ENCODE peak calls at places on chromosomes 6 and 20, in seven cellular contexts. One of them, this sample, is unnamed.

GRCh38 chr6:41201784-41202181 is 834 bp upstream of the TREML2 start:
- DNase-seq in ovary: no peak
- DNase-seq in body of pancreas: no peak
- DNase-seq in GM12891: no peak
- DNase-seq in lower leg skin: no peak
- DNase-seq in endothelial cell of umbilical vein: no peak
- DNase-seq in A549: no peak
- DNase-seq in this sample: no peak

GRCh38 chr20:3911956-3912355 is 22.8 kb downstream of the PANK2 start:
- DNase-seq in ovary: no peak
- DNase-seq in GM12891: no peak
- DNase-seq in A549: no peak
- DNase-seq in endothelial cell of umbilical vein: no peak
- DNase-seq in body of pancreas: no peak
- DNase-seq in lower leg skin: peak
- DNase-seq in this sample: no peak

GRCh38 chr6:399785-400517 is 8.4 kb downstream of the IRF4 start:
- DNase-seq in body of pancreas: no peak
- DNase-seq in lower leg skin: no peak
- DNase-seq in endothelial cell of umbilical vein: no peak
- DNase-seq in A549: no peak
- DNase-seq in GM12891: no peak
- DNase-seq in ovary: no peak
- DNase-seq in this sample: no peak

GRCh38 chr20:14521016-14521415 is 183.6 kb upstream of the FLRT3 start:
- DNase-seq in body of pancreas: no peak
- DNase-seq in GM12891: no peak
- DNase-seq in A549: no peak
- DNase-seq in endothelial cell of umbilical vein: no peak
- DNase-seq in ovary: no peak
- DNase-seq in lower leg skin: no peak
- DNase-seq in this sample: no peak

GRCh38 chr6:157227202-157228166 is 95.8 kb downstream of the TMEM242 start:
- DNase-seq in body of pancreas: no peak
- DNase-seq in endothelial cell of umbilical vein: peak
- DNase-seq in ovary: no peak
- DNase-seq in lower leg skin: peak
- DNase-seq in A549: peak
- DNase-seq in GM12891: no peak
- DNase-seq in this sample: no peak

GRCh38 chr6:33490621-33491020 is 36.2 kb downstream of the ZBTB9 start:
- DNase-seq in lower leg skin: peak
- DNase-seq in GM12891: no peak
- DNase-seq in ovary: no peak
- DNase-seq in body of pancreas: no peak
- DNase-seq in endothelial cell of umbilical vein: no peak
- DNase-seq in A549: no peak
- DNase-seq in this sample: no peak

GRCh38 chr6:79672631-79673065 is 41.5 kb downstream of the SH3BGRL2 start:
- DNase-seq in lower leg skin: no peak
- DNase-seq in body of pancreas: no peak
- DNase-seq in endothelial cell of umbilical vein: peak
- DNase-seq in ovary: no peak
- DNase-seq in A549: peak
- DNase-seq in GM12891: no peak
- DNase-seq in this sample: no peak

GRCh38 chr6:134247271-134247833 is 70.6 kb downstream of the SGK1 start:
- DNase-seq in ovary: no peak
- DNase-seq in lower leg skin: no peak
- DNase-seq in A549: no peak
- DNase-seq in endothelial cell of umbilical vein: no peak
- DNase-seq in body of pancreas: no peak
- DNase-seq in GM12891: peak
- DNase-seq in this sample: no peak

DNA sequence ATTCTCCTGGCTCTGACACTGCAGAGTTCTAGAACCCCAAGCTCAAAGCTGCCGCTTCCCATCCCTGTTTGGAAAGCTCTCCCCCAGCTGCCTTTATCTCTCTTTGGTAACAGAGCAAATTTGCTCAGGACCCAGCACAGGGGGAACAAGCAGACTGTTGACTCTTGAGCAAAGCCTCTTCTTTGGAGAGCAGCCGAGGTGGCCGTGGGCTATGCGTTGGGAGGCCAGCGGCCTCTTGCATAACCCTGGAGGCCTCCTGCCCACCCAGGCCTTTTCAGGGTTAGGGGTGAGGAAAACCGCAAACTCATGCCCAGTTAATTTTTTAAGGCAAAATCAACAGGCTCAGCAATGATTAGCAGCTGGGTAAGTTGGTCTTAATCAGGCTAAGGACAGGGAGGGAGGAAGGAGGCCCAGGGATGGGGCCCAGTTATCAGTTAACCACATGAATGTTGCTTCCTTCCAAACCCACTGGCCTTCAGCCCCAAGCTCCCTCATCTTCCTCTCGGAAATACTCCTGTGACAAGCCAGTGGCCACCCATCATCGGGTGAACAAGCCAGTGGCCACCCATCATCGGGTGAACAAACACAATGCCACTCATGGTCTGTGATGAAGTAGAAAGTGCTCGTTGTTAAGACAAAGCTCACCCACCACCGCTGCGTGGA is 39.2 kb downstream of the HNF4A start:
- DNase-seq in lower leg skin: no peak
- DNase-seq in body of pancreas: no peak
- DNase-seq in ovary: peak
- DNase-seq in endothelial cell of umbilical vein: no peak
- DNase-seq in A549: no peak
- DNase-seq in GM12891: no peak
- DNase-seq in this sample: no peak
- TF ChIP-seq POLR2A in lower leg skin: no peak
- TF ChIP-seq POLR2A in body of pancreas: no peak
- TF ChIP-seq POLR2A in ovary: no peak
- TF ChIP-seq POLR2A in endothelial cell of umbilical vein: no peak
- TF ChIP-seq POLR2A in A549: no peak
- TF ChIP-seq POLR2A in GM12891: no peak
- TF ChIP-seq POLR2A in this sample: no peak

GRCh38 chr6:125956506-125957390 is at the start of gene HINT3:
- DNase-seq in body of pancreas: peak
- DNase-seq in ovary: peak
- DNase-seq in A549: peak
- DNase-seq in endothelial cell of umbilical vein: peak
- DNase-seq in lower leg skin: peak
- DNase-seq in GM12891: peak
- DNase-seq in this sample: peak
- TF ChIP-seq POLR2A in body of pancreas: peak
- TF ChIP-seq POLR2A in ovary: peak
- TF ChIP-seq POLR2A in A549: no peak
- TF ChIP-seq POLR2A in endothelial cell of umbilical vein: peak
- TF ChIP-seq POLR2A in lower leg skin: peak
- TF ChIP-seq POLR2A in GM12891: no peak
- TF ChIP-seq POLR2A in this sample: peak

DNA sequence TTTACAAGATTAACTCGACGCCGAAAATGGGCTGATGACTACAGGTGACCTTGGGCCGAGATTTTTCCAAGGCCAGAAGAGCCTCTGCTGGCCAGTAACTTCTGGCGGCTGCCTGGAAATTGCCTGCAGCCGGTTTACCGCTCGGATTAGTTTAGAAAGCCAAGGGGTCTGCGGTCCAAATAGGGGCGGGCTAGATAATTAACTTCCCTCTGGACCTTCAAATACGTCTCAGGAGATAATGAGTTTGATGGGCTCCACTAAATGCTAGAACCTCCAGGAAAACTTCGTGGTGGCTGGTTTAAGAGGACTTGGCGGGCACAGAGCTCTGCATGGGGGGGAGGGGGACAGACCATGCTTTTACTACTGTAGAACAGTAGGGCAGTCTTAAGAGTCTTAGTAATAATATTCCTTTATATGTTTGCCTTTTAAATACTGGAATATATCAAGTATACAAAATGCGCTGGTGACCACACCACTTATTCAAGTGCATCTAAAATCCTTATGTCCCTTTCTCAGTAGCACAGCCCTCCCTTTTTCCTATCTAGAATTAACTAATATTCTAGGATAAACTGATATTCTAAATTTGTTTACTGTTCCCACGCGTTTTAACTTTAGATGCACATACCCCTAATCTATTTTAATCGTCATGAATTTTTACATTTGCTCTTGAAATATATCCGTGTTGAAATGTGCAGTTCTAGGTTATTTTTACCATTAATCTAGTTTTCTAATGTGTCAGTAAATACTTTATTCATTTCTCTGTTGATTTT is 107.6 kb upstream of the PRSS16 start:
- DNase-seq in body of pancreas: no peak
- DNase-seq in lower leg skin: no peak
- DNase-seq in A549: no peak
- DNase-seq in endothelial cell of umbilical vein: peak
- DNase-seq in GM12891: no peak
- DNase-seq in ovary: no peak
- DNase-seq in this sample: no peak
- TF ChIP-seq POLR2A in body of pancreas: no peak
- TF ChIP-seq POLR2A in lower leg skin: no peak
- TF ChIP-seq POLR2A in A549: no peak
- TF ChIP-seq POLR2A in endothelial cell of umbilical vein: peak
- TF ChIP-seq POLR2A in GM12891: peak
- TF ChIP-seq POLR2A in ovary: no peak
- TF ChIP-seq POLR2A in this sample: no peak

DNA sequence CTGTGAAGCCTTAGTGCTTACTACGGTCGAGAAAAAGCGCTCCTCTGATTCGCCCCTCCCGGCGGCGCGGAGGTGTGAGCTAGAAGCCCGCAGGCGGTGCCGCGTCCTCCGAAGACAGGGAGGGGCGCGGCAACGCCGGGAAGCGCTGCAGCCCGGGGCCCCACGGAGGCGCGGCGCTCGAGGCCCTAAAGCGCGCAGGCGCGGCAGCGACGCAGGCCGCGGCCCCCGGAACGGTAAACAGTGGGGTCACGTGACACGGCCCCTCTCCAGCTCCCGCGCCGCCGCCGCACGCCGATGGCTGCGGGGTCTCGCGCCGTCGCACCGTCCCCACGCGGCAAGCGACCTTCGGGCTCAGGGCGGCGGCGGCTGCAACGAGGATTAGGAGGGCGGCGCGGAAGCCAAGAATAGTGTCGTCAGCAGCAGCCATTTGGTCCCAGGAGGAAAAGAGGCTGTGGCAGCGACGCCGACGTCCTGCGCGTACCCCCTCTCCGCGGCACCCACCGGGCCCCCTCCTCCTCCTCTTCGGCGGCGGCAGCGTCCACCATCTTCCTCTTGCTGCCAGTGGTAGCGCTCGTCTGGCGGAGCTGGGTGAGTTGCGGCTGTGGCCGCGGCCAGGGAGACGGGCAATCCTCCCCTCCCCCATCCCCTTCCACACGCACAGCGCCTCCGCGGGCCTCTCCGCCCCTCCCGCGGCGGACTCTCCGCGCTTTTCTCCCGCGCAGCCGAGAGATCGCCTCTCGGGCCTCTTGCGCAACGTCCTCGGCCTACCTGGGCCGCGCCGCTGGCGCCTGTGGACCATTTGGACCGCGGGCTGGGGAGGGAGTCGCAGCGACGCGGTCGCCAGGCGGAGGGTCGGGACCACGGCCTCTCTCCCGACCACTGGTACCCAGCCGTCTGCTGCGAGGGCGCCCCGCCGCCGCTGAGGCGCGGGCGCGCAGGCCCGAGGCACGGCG is at the start of gene PHF3:
- DNase-seq in GM12891: peak
- DNase-seq in ovary: peak
- DNase-seq in endothelial cell of umbilical vein: peak
- DNase-seq in A549: peak
- DNase-seq in lower leg skin: peak
- DNase-seq in body of pancreas: peak
- DNase-seq in this sample: peak
- TF ChIP-seq POLR2A in GM12891: peak
- TF ChIP-seq POLR2A in ovary: peak
- TF ChIP-seq POLR2A in endothelial cell of umbilical vein: peak
- TF ChIP-seq POLR2A in A549: no peak
- TF ChIP-seq POLR2A in lower leg skin: no peak
- TF ChIP-seq POLR2A in body of pancreas: peak
- TF ChIP-seq POLR2A in this sample: peak

GRCh38 chr6:13924146-13924948 is 405 bp upstream of the RNF182 start:
- DNase-seq in ovary: peak
- DNase-seq in body of pancreas: peak
- DNase-seq in endothelial cell of umbilical vein: peak
- DNase-seq in A549: peak
- DNase-seq in lower leg skin: no peak
- DNase-seq in GM12891: no peak
- DNase-seq in this sample: peak
- TF ChIP-seq POLR2A in ovary: no peak
- TF ChIP-seq POLR2A in body of pancreas: no peak
- TF ChIP-seq POLR2A in endothelial cell of umbilical vein: no peak
- TF ChIP-seq POLR2A in A549: no peak
- TF ChIP-seq POLR2A in lower leg skin: no peak
- TF ChIP-seq POLR2A in GM12891: no peak
- TF ChIP-seq POLR2A in this sample: no peak